ENCODE peak calls at places on chromosomes 13 and 19, in seven cellular contexts. C is PC-3, Z is neural progenitor cell, J is HCT116, K is hepatocyte, Y is GM23338, S is MM.1S. F is an unnamed sample.

GRCh38 chr19:42199440-42200115 is 17.9 kb downstream of the DEDD2 start:
- DNase-seq in C (no peak), Z (no peak), J (no peak), K (no peak), Y (peak), S (peak), F (no peak)

GRCh38 chr13:33665776-33666175 is 152.2 kb upstream of the RFC3 start:
- DNase-seq in C (no peak), Z (no peak), J (no peak), K (no peak), Y (no peak), S (no peak), F (no peak)

GRCh38 chr13:45873491-45874360 is 22.2 kb upstream of the SIAH3 start:
- DNase-seq in C (peak), Z (peak), J (peak), K (no peak), Y (peak), S (no peak), F (peak)

GRCh38 chr13:31201341-31202024 is 1.7 kb downstream of the B3GLCT start:
- DNase-seq in C (peak), Z (no peak), J (no peak), K (no peak), Y (no peak), S (no peak), F (peak)

GRCh38 chr19:38741670-38742069 is 2.6 kb downstream of the CAPN12 start:
- DNase-seq in C (no peak), Z (no peak), J (no peak), K (no peak), Y (no peak), S (no peak), F (no peak)

GRCh38 chr13:20231839-20232555 is at the start of gene GJB6:
- DNase-seq in C (no peak), Z (peak), J (no peak), K (peak), Y (peak), S (no peak), F (peak)

GRCh38 chr13:52001120-52001731 is 10.0 kb downstream of the ATP7B start:
- DNase-seq in C (peak), Z (peak), J (peak), K (peak), Y (peak), S (peak), F (peak)

GRCh38 chr13:105655046-105655445 is 880.4 kb downstream of the EFNB2 start:
- DNase-seq in C (peak), Z (no peak), J (no peak), K (no peak), Y (no peak), S (no peak), F (no peak)

GRCh38 chr13:75508002-75508548 is 26.1 kb upstream of the TBC1D4 start:
- DNase-seq in C (no peak), Z (no peak), J (no peak), K (no peak), Y (no peak), S (no peak), F (no peak)

GRCh38 chr13:102878491-102878890 is 32.7 kb downstream of the ERCC5 start:
- DNase-seq in C (no peak), Z (peak), J (no peak), K (no peak), Y (peak), S (no peak), F (peak)

GRCh38 chr19:1162404-1163282 is 11.4 kb downstream of the SBNO2 start:
- DNase-seq in C (no peak), Z (no peak), J (no peak), K (no peak), Y (no peak), S (no peak), F (no peak)

GRCh38 chr13:40232321-40232720 is 434.1 kb downstream of the FOXO1 start:
- DNase-seq in C (no peak), Z (peak), J (no peak), K (no peak), Y (no peak), S (no peak), F (no peak)

GRCh38 chr13:23399254-23399796 is 34.2 kb downstream of the SACS start:
- DNase-seq in C (no peak), Z (peak), J (no peak), K (peak), Y (no peak), S (no peak), F (no peak)

GRCh38 chr19:55406869-55407624 is 541 bp downstream of the UBE2S start:
- DNase-seq in C (no peak), Z (peak), J (no peak), K (peak), Y (no peak), S (peak), F (peak)

GRCh38 chr13:21619633-21620220 is 15.8 kb upstream of the MICU2 start:
- DNase-seq in C (no peak), Z (no peak), J (no peak), K (no peak), Y (no peak), S (no peak), F (no peak)

GRCh38 chr13:76886005-76886291 is 257 bp downstream of the KCTD12 start:
- DNase-seq in C (no peak), Z (no peak), J (no peak), K (no peak), Y (no peak), S (no peak), F (no peak)

GRCh38 chr19:1265611-1266115 is 3.5 kb upstream of the CIRBP start:
- DNase-seq in C (peak), Z (no peak), J (no peak), K (peak), Y (no peak), S (no peak), F (peak)

GRCh38 chr13:76621726-76622125 is 264.5 kb downstream of the KCTD12 start:
- DNase-seq in C (no peak), Z (no peak), J (no peak), K (no peak), Y (no peak), S (no peak), F (no peak)

GRCh38 chr19:42176649-42176989 is 40.9 kb downstream of the DEDD2 start:
- DNase-seq in C (no peak), Z (peak), J (no peak), K (no peak), Y (peak), S (no peak), F (peak)

GRCh38 chr19:37114001-37114400 is 35.8 kb downstream of the ZNF420 start:
- DNase-seq in C (no peak), Z (no peak), J (no peak), K (no peak), Y (peak), S (no peak), F (no peak)

GRCh38 chr13:33480561-33480960 is 195.0 kb upstream of the STARD13 start:
- DNase-seq in C (no peak), Z (no peak), J (no peak), K (no peak), Y (no peak), S (no peak), F (peak)

GRCh38 chr13:106566682-106567420 is 1.1 kb downstream of the ARGLU1 start:
- DNase-seq in C (peak), Z (peak), J (no peak), K (peak), Y (peak), S (peak), F (peak)

GRCh38 chr13:97322740-97323342 is 100.7 kb downstream of the MBNL2 start:
- DNase-seq in C (no peak), Z (no peak), J (no peak), K (no peak), Y (no peak), S (no peak), F (peak)

GRCh38 chr13:33937373-33938087 is 119.6 kb downstream of the RFC3 start:
- DNase-seq in C (peak), Z (peak), J (peak), K (no peak), Y (peak), S (no peak), F (no peak)

GRCh38 chr13:31528758-31529157 is 210.6 kb upstream of the RXFP2 start:
- DNase-seq in C (no peak), Z (no peak), J (no peak), K (no peak), Y (no peak), S (no peak), F (no peak)

GRCh38 chr19:54518844-54519243 is 16.2 kb downstream of the LAIR2 start:
- DNase-seq in C (peak), Z (no peak), J (no peak), K (no peak), Y (no peak), S (no peak), F (no peak)

GRCh38 chr13:44174769-44175425 is 198.7 kb upstream of the SERP2 start:
- DNase-seq in C (no peak), Z (no peak), J (no peak), K (peak), Y (no peak), S (no peak), F (peak)

GRCh38 chr13:90968510-90968909 is 379.0 kb upstream of the MIR17HG start:
- DNase-seq in C (peak), Z (peak), J (peak), K (peak), Y (peak), S (no peak), F (peak)

GRCh38 chr13:73598021-73598712 is 536.0 kb downstream of the KLF12 start:
- DNase-seq in C (peak), Z (no peak), J (no peak), K (peak), Y (no peak), S (no peak), F (peak)

GRCh38 chr13:87677334-87678234 is 6.4 kb downstream of the SLITRK5 start:
- DNase-seq in C (peak), Z (peak), J (no peak), K (peak), Y (peak), S (peak), F (peak)

DNA sequence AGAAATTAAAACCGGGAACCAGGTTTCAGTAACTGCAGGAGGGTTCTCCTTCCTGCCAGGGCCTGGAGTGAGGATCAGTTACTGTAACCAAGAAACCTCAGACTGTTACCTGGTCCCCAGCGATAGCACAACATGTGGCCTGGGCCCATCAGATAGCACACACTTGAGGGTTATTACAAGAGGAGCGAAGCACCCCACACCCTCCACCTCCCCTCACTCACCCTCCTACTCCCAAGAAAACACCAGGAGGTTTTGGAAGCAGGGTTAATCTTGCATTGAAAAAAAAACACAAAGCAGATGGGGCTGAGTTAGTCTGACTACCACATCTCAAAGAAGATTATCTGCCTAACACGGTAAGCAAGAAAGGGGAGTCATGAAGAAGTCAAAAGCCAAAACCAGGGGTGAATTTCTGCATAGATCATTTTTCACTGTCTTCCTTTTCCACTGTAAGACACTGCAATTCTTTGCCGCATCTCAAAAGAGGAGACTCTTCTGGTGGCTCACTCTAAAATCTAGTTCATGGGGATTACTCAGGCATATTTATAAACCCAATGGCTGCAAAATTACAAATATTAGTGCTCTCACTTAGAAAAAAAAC is 75.9 kb upstream of the DOCK9 start:
- DNase-seq in C (no peak), Z (peak), J (no peak), K (no peak), Y (no peak), S (no peak), F (no peak)
- TF ChIP-seq EZH2phosphoT487 in C (no peak), Z (no peak), J (no peak), K (no peak), Y (no peak), S (no peak), F (no peak)

GRCh38 chr13:113599396-113599795 is 14.8 kb downstream of the TFDP1 start:
- DNase-seq in C (no peak), Z (no peak), J (no peak), K (no peak), Y (no peak), S (no peak), F (no peak)

GRCh38 chr13:113598481-113598880 is 13.9 kb downstream of the TFDP1 start:
- DNase-seq in C (no peak), Z (no peak), J (no peak), K (no peak), Y (no peak), S (no peak), F (no peak)

GRCh38 chr13:113596321-113597200 is 12.0 kb downstream of the TFDP1 start:
- DNase-seq in C (no peak), Z (no peak), J (no peak), K (no peak), Y (no peak), S (no peak), F (no peak)

GRCh38 chr13:113597386-113598080 is 13.0 kb downstream of the TFDP1 start:
- DNase-seq in C (no peak), Z (no peak), J (no peak), K (no peak), Y (no peak), S (no peak), F (no peak)

DNA sequence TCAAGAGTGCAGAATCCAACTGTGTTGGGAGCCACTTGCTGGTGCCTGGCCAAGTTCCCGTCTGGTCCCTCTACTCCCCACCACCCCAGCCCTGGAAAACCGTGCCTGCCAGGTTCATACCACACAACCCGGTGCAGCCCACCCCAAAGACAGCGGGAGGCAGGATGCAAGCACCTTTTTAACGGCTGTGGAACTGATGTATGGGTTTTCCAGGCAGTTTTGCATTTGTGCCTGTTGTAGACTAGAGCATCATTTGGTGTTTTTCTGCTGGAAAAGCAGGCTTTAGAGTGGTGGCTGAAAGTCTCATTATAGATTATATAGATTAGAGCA is 13.5 kb downstream of the TFDP1 start:
- DNase-seq in C (no peak), Z (no peak), J (no peak), K (no peak), Y (no peak), S (no peak), F (no peak)
- TF ChIP-seq EZH2 in C (no peak), Z (no peak), J (no peak), K (no peak), Y (no peak), S (no peak), F (no peak)

GRCh38 chr13:110128546-110128945 is 178.4 kb downstream of the COL4A1 start:
- DNase-seq in C (no peak), Z (no peak), J (no peak), K (no peak), Y (no peak), S (no peak), F (no peak)

GRCh38 chr13:110129539-110130186 is 177.3 kb downstream of the COL4A1 start:
- DNase-seq in C (no peak), Z (no peak), J (no peak), K (no peak), Y (no peak), S (no peak), F (no peak)

GRCh38 chr13:110127986-110128511 is 178.9 kb downstream of the COL4A1 start:
- DNase-seq in C (peak), Z (no peak), J (no peak), K (no peak), Y (no peak), S (no peak), F (peak)

GRCh38 chr13:110130431-110130830 is 176.5 kb downstream of the COL4A1 start:
- DNase-seq in C (no peak), Z (no peak), J (no peak), K (no peak), Y (no peak), S (no peak), F (no peak)

GRCh38 chr13:110129076-110129475 is 177.9 kb downstream of the COL4A1 start:
- DNase-seq in C (no peak), Z (no peak), J (no peak), K (no peak), Y (no peak), S (no peak), F (no peak)
- TF ChIP-seq EZH2phosphoT487 in C (no peak), Z (no peak), J (no peak), K (no peak), Y (no peak), S (no peak), F (no peak)

DNA sequence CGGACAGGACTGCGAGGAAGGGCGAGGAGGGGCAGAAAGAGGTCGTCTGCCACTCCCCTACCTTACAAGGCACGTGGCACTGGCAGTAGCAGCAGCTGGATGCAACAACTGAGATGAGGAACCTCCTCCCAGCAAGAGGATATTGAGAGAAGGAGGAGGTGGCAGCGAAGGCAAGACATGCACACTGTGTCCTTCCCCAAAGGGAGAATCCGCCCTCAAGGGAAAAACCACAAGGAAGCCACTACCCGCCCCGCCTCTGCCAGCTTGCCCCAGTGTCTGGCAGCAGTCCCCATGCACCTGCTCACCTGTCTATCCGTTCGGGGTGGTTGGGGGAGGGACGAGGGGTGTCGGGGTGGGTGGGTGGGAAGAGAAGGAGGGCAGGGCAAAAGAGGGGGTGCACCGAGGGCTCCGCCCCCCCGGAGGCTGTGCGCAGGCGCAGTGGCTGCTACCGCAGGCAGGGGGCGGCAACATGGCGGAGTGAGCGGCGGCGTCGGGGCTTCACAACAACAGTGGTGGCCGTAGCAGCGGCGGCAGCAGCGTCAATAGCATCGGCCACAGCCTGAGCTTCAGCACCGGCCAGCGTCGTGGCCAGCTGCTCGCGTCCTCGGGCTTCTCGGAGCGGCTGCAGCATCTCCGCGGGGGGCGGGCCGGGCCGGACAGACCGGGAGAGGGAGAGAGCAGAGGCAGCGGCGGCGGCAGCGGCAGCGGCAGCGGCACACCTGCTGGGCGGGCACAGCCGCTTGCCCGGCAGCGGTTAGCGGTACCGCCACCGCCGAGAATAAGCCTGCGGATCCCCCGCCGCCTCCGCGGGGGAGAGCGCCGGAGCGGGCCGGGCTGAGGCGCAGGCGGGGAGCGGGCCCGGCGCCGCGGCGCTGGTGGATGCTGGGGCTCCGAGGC is at the start of gene NBEA:
- DNase-seq in C (peak), Z (peak), J (peak), K (peak), Y (peak), S (peak), F (peak)
- TF ChIP-seq EZH2 in C (no peak), Z (no peak), J (no peak), K (no peak), Y (no peak), S (no peak), F (no peak)

GRCh38 chr19:58518261-58519086 is 1.1 kb downstream of the ZBTB45 start:
- DNase-seq in C (peak), Z (no peak), J (no peak), K (no peak), Y (no peak), S (no peak), F (peak)
- TF ChIP-seq EZH2phosphoT487 in C (no peak), Z (no peak), J (no peak), K (no peak), Y (no peak), S (no peak), F (no peak)

DNA sequence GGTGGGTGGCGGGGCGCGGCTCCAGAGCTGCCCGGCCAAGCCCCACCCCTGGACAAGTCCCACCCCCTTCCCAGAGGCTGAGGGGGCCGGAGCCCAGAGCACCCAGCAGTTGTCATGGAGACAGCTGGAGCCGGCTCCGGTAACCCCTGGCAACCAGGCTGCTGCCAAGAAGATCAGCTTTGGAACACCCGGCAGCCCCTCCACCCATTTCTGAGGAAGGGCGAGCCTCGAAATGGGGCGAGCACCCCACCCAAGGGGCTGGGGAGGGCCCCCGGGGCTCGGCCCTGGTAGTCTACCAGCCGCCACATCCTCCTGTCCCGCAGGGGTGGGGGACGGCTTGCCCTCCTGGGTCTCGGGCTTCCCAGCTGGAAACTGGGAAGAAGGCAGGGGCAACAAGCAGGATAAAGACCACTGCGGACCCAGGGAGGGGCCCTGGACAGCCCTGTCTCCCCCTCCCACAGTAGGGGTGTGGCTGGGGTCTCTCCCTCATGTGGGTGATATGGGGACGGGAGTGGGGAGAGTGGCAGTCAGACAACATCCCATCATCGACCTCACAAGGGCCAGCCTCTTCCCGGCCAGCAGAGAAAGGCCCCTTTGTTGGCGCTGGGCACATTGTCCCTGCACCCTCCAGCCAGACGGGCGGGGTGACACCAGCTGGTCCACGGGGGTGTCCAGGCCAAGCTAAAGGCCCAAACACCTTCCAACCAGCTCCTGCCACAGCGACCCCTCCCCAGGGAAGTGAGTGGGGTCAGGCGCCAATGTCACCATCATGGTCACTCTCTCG is 1.5 kb downstream of the CERS1 start:
- DNase-seq in C (no peak), Z (peak), J (no peak), K (peak), Y (peak), S (no peak), F (peak)
- TF ChIP-seq EZH2 in C (no peak), Z (no peak), J (no peak), K (no peak), Y (no peak), S (no peak), F (no peak)

F was measured in GM23248.